ENCODE peak calls at places on chromosome 1, in seven cellular contexts. I is HS-27A; N is CD4-positive, CD25-positive, alpha-beta regulatory T cell; E is tibial nerve; P is stimulated activated effector memory CD8-positive, alpha-beta T cell treated with anti-CD3 and anti-CD28 coated beads, Interleukin-12 subunit alpha, Interleukin-12 subunit beta, amount 100 ng/mL, for 72 hours; R is GM10248; M is A172. K is an unnamed sample.

GRCh38 chr1:200971955-200972711 is 51.4 kb downstream of the KIF21B start:
- DNase-seq in R (peak), P (peak), M (peak), I (no peak), E (peak), N (peak), K (peak)

GRCh38 chr1:53376041-53376461 is 48.2 kb upstream of the LRP8 start:
- DNase-seq in M (no peak), E (no peak), N (no peak), I (no peak), P (no peak), R (peak), K (no peak)

GRCh38 chr1:173020138-173020742 is 30.5 kb downstream of the TNFSF18 start:
- DNase-seq in N (no peak), M (no peak), P (no peak), I (no peak), E (no peak), R (peak), K (no peak)

GRCh38 chr1:59997479-59997878 is 70.9 kb upstream of the CYP2J2 start:
- DNase-seq in E (peak), R (no peak), P (no peak), M (no peak), N (no peak), I (no peak), K (no peak)

GRCh38 chr1:29324771-29325351 is 88.5 kb downstream of the PTPRU start:
- DNase-seq in R (no peak), M (no peak), E (no peak), N (no peak), P (no peak), I (no peak), K (peak)

GRCh38 chr1:72094209-72094608 is 188.1 kb downstream of the NEGR1 start:
- DNase-seq in R (no peak), M (no peak), P (no peak), E (no peak), N (no peak), I (no peak), K (no peak)

GRCh38 chr1:5571861-5572401 is 420.3 kb downstream of the NPHP4 start:
- DNase-seq in P (peak), N (no peak), I (no peak), M (no peak), R (no peak), E (no peak), K (no peak)

GRCh38 chr1:24911651-24912144 is 18.4 kb downstream of the RUNX3 start:
- DNase-seq in E (no peak), N (no peak), P (no peak), R (no peak), M (no peak), I (no peak), K (no peak)

GRCh38 chr1:59020151-59020997 is 236.5 kb upstream of the JUN start:
- DNase-seq in P (peak), N (peak), R (peak), I (no peak), M (peak), E (peak), K (no peak)

GRCh38 chr1:209704584-209704983 is at the start of gene HSD11B1:
- DNase-seq in E (peak), N (no peak), P (no peak), M (no peak), I (no peak), R (no peak), K (no peak)

GRCh38 chr1:33295023-33295422 is 25.9 kb downstream of the A3GALT2 start:
- DNase-seq in P (no peak), R (no peak), E (no peak), N (no peak), I (no peak), M (no peak), K (no peak)

GRCh38 chr1:22141948-22142314 is 966 bp downstream of the WNT4 start:
- DNase-seq in N (no peak), E (no peak), P (peak), M (no peak), R (no peak), I (no peak), K (no peak)

GRCh38 chr1:77407738-77408375 is 126.0 kb downstream of the AK5 start:
- DNase-seq in M (peak), E (no peak), I (no peak), N (no peak), R (no peak), P (no peak), K (no peak)

GRCh38 chr1:4494558-4494957 is 159.9 kb upstream of the AJAP1 start:
- DNase-seq in I (no peak), M (no peak), P (no peak), E (no peak), R (no peak), N (no peak), K (no peak)

GRCh38 chr1:41109316-41110263 is 88.1 kb upstream of the SLFNL1 start:
- DNase-seq in M (peak), N (no peak), R (no peak), P (no peak), E (peak), I (peak), K (no peak)

GRCh38 chr1:24868016-24868875 is 61.8 kb downstream of the RUNX3 start:
- DNase-seq in E (no peak), P (no peak), M (no peak), I (no peak), N (no peak), R (no peak), K (no peak)

GRCh38 chr1:195791796-195792195 is 816.4 kb downstream of the KCNT2 start:
- DNase-seq in M (no peak), R (no peak), I (no peak), E (no peak), P (no peak), N (no peak), K (no peak)

GRCh38 chr1:235882816-235883215 is 16.1 kb upstream of the LYST start:
- DNase-seq in E (no peak), R (no peak), P (no peak), N (no peak), M (no peak), I (no peak), K (no peak)

GRCh38 chr1:3587133-3587733 is 24.1 kb downstream of the MEGF6 start:
- DNase-seq in R (no peak), E (no peak), N (no peak), M (no peak), P (no peak), I (no peak), K (no peak)

GRCh38 chr1:89834078-89834704 is 13.4 kb downstream of the LRRC8D start:
- DNase-seq in R (no peak), P (no peak), M (no peak), E (no peak), I (no peak), N (no peak), K (no peak)